ENCODE peak calls at places on chromosomes 2 and 18, in ten cellular contexts. U, T, C, F, Z, R, P, W, B and E are unnamed samples.

GRCh38 chr2:197576631-197577030 is 60.8 kb downstream of the MOB4 start:
- DNase-seq in U (no peak), T (no peak), C (no peak), F (no peak), Z (no peak), R (no peak), P (no peak), W (no peak), B (no peak), E (no peak)

GRCh38 chr2:42458396-42458795 is 35.4 kb downstream of the KCNG3 start:
- DNase-seq in U (no peak), T (no peak), C (no peak), F (no peak), Z (no peak), R (no peak), P (no peak), W (no peak), B (no peak), E (no peak)

GRCh38 chr2:216344206-216344957 is 27.9 kb downstream of the MARCHF4 start:
- DNase-seq in U (no peak), T (no peak), C (no peak), F (no peak), Z (no peak), R (no peak), P (peak; percentile 23), W (no peak), B (no peak), E (no peak)

GRCh38 chr2:97673915-97674283 is 4.4 kb downstream of the C2orf92 start:
- DNase-seq in U (no peak), T (no peak), C (no peak), F (no peak), Z (no peak), R (no peak), P (no peak), W (no peak), B (no peak), E (no peak)

GRCh38 chr2:109352898-109353689 is 224.1 kb downstream of the SH3RF3 start:
- DNase-seq in U (no peak), T (peak; percentile 23), C (no peak), F (peak; percentile 30), Z (no peak), R (no peak), P (no peak), W (no peak), B (no peak), E (no peak)

GRCh38 chr2:157747695-157748370 is 119.2 kb upstream of the ACVR1C start:
- DNase-seq in U (no peak), T (no peak), C (no peak), F (no peak), Z (no peak), R (no peak), P (no peak), W (peak; percentile 71), B (peak; percentile 17), E (no peak)

GRCh38 chr18:36692331-36692730 is 136.5 kb downstream of the TPGS2 start:
- DNase-seq in U (no peak), T (no peak), C (no peak), F (no peak), Z (no peak), R (no peak), P (no peak), W (no peak), B (peak; percentile 37), E (no peak)

GRCh38 chr2:41877114-41877513 is 170.7 kb upstream of the PKDCC start:
- DNase-seq in U (no peak), T (no peak), C (no peak), F (no peak), Z (no peak), R (no peak), P (no peak), W (no peak), B (no peak), E (no peak)

GRCh38 chr2:127188797-127189196 is 31.3 kb downstream of the CYP27C1 start:
- DNase-seq in U (no peak), T (no peak), C (no peak), F (no peak), Z (no peak), R (no peak), P (no peak), W (no peak), B (no peak), E (no peak)

GRCh38 chr2:127185720-127186119 is 34.4 kb downstream of the CYP27C1 start:
- DNase-seq in U (no peak), T (peak; percentile 9), C (no peak), F (no peak), Z (no peak), R (no peak), P (no peak), W (no peak), B (no peak), E (no peak)

GRCh38 chr2:127187831-127188230 is 32.3 kb downstream of the CYP27C1 start:
- DNase-seq in U (no peak), T (no peak), C (no peak), F (no peak), Z (no peak), R (no peak), P (no peak), W (peak; percentile 56), B (no peak), E (no peak)

GRCh38 chr2:127185093-127185492 is 35.0 kb downstream of the CYP27C1 start:
- DNase-seq in U (no peak), T (peak; percentile 24), C (no peak), F (no peak), Z (no peak), R (no peak), P (no peak), W (peak; percentile 63), B (no peak), E (peak; percentile 28)

DNA sequence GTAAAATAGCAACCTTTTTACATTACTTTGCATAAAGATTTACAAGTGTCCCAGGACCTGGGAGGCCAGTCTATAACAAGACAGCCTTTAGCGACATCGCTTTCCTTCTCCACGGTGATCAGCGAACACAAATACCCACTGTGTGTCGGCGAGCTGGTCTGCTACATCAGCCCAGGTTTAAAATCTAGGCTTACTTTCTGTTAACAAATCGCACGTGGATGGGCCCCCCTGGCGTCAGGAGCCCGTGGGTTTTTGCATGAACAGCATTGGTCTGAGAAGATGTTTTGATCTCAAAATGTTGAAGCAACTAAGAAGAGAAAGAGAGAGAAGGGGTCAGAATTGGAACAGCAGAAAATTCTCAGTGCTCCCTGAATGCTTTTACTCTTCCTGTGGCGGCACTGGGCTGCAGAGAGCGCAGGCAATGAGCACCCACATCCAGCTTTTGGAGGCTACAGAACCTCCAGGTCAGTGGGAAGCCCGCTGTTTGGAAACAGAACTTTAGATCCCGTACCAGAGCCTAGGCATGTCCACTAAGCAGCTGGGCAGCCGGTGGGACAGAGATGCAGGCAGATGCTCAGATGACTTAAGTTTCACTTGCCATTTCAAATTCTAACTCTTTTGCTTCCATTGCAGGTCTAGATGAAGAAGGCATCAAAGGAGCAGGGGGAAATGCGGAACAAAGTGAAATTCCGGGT is 32.9 kb downstream of the CYP27C1 start:
- DNase-seq in U (no peak), T (peak; percentile 20), C (no peak), F (no peak), Z (no peak), R (no peak), P (no peak), W (peak; percentile 30), B (no peak), E (no peak)
- TF ChIP-seq POLR2AphosphoS5 in U (no peak), T (no peak), C (no peak), F (no peak), Z (no peak), R (no peak), P (no peak), W (no peak), B (no peak), E (no peak)

DNA sequence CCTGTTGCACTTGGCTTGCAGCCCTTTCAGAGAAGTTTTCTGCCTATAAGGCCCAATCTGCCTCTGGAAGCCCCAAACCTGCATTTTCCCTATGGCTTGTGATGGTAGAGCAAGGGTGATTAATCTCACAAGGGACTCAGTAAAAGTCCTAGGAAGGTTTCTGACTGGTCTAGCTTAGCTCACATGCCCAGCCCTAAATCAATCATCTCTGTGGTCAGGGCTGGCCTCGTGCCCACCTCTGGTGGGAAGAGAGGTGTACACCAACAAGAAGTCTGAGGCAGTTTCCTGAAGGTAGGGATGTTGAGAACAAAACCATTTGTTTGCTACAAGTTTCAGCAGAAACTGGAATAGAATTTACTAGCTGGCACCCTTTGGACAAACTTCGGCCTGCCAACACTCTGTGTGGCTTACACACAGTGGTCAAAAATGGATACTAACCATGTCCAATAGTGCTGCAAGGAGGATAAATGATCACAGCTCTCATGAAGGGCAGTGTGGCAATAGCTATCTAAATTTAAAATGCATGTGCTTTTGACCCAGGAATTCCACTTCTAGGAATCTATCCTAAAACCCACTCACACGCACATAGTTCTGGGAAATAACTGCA is 96.4 kb downstream of the EN1 start:
- DNase-seq in U (no peak), T (no peak), C (no peak), F (no peak), Z (no peak), R (no peak), P (no peak), W (no peak), B (no peak), E (no peak)
- TF ChIP-seq POLR2AphosphoS5 in U (no peak), T (no peak), C (no peak), F (no peak), Z (no peak), R (no peak), P (no peak), W (no peak), B (no peak), E (no peak)

GRCh38 chr2:46983065-46983801 is 67.6 kb upstream of the MCFD2 start:
- DNase-seq in U (peak; percentile 58), T (peak; percentile 33), C (no peak), F (no peak), Z (peak; percentile 66), R (no peak), P (no peak), W (no peak), B (peak; percentile 63), E (peak; percentile 90)
- TF ChIP-seq POLR2AphosphoS5 in U (no peak), T (no peak), C (no peak), F (no peak), Z (no peak), R (no peak), P (no peak), W (no peak), B (no peak), E (peak; percentile 83)

GRCh38 chr2:15617778-15618448 is 26.2 kb downstream of the DDX1 start:
- DNase-seq in U (no peak), T (no peak), C (no peak), F (no peak), Z (no peak), R (no peak), P (no peak), W (no peak), B (no peak), E (no peak)

GRCh38 chr2:15615310-15615920 is 23.7 kb downstream of the DDX1 start:
- DNase-seq in U (no peak), T (no peak), C (no peak), F (no peak), Z (no peak), R (no peak), P (no peak), W (no peak), B (no peak), E (no peak)

GRCh38 chr2:15618449-15618855 is 26.8 kb downstream of the DDX1 start:
- DNase-seq in U (no peak), T (no peak), C (no peak), F (no peak), Z (no peak), R (no peak), P (no peak), W (no peak), B (no peak), E (no peak)

GRCh38 chr2:15616429-15616828 is 24.8 kb downstream of the DDX1 start:
- DNase-seq in U (no peak), T (no peak), C (no peak), F (no peak), Z (no peak), R (no peak), P (no peak), W (no peak), B (no peak), E (no peak)

DNA sequence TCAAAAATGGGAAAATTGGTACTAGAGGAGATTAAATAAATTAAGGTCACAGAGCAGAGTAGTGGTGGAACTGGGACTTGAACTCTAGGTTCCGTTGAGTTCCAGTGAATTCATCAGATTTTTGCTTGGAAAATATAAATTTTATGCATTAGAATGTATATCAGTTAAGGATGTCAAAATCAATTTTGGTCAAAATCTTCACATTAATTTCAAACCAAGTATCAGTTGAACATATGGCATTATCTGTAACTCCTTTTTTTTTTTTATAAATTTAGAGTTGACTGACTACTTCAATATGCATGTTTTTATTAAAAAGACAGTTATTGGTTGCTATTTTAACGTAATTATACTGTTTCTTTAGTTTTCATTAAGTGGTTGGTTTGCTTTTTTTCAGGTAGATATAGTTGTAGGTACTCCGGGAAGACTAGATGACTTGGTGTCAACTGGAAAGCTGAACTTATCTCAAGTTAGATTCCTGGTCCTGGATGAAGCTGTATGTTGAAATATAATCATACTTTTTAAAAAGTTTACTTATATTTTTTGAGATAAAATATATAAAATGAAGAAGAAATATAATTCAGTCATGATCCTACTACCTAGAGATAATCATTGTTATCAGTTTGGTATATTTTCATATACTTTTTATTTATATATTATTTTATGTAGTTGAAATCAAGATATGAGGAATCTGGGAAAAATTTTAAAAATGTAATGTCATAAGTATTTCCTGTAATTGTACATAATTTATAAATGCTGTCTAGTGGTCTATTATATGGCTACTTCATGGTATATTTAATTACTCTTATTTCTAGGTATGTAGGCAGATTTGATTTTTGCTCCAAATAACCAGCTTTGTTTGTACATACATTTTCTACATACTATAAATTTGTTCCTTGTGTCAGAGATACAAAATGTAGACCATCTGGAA is 25.4 kb downstream of the DDX1 start:
- DNase-seq in U (no peak), T (no peak), C (no peak), F (no peak), Z (no peak), R (no peak), P (no peak), W (no peak), B (no peak), E (no peak)
- TF ChIP-seq POLR2AphosphoS5 in U (no peak), T (no peak), C (no peak), F (no peak), Z (no peak), R (no peak), P (no peak), W (no peak), B (no peak), E (no peak)